ENCODE peak calls at places on chromosomes 7 and 10, in seven cellular contexts. One of them, this sample, is unnamed.

GRCh38 chr10:62843591-62843990 is 27.4 kb upstream of the EGR2 start:
- DNase-seq in foreskin fibroblast: no peak
- DNase-seq in epithelial cell of proximal tubule: no peak
- DNase-seq in tibial nerve: no peak
- DNase-seq in progenitor cell of endocrine pancreas: no peak
- DNase-seq in tibial artery: no peak
- DNase-seq in testis: no peak
- DNase-seq in this sample: no peak

GRCh38 chr10:33134011-33134751 is 176.2 kb upstream of the ITGB1 start:
- DNase-seq in epithelial cell of proximal tubule: peak; percentile 100
- DNase-seq in progenitor cell of endocrine pancreas: no peak
- DNase-seq in foreskin fibroblast: peak; percentile 94
- DNase-seq in testis: no peak
- DNase-seq in tibial nerve: no peak
- DNase-seq in tibial artery: peak; percentile 71
- DNase-seq in this sample: no peak

GRCh38 chr10:69914373-69915268 is 112.9 kb downstream of the COL13A1 start:
- DNase-seq in tibial artery: peak; percentile 71
- DNase-seq in foreskin fibroblast: peak; percentile 85
- DNase-seq in epithelial cell of proximal tubule: no peak
- DNase-seq in tibial nerve: peak; percentile 57
- DNase-seq in progenitor cell of endocrine pancreas: peak; percentile 74
- DNase-seq in testis: peak; percentile 89
- DNase-seq in this sample: no peak

GRCh38 chr7:41855798-41856197 is 152.9 kb upstream of the INHBA start:
- DNase-seq in epithelial cell of proximal tubule: no peak
- DNase-seq in tibial nerve: no peak
- DNase-seq in foreskin fibroblast: peak; percentile 39
- DNase-seq in testis: no peak
- DNase-seq in tibial artery: no peak
- DNase-seq in progenitor cell of endocrine pancreas: no peak
- DNase-seq in this sample: no peak

GRCh38 chr7:18866359-18867036 is 250.9 kb downstream of the TWIST1 start:
- DNase-seq in epithelial cell of proximal tubule: peak; percentile 97
- DNase-seq in tibial artery: peak; percentile 93
- DNase-seq in foreskin fibroblast: peak; percentile 99
- DNase-seq in tibial nerve: peak; percentile 76
- DNase-seq in testis: no peak
- DNase-seq in progenitor cell of endocrine pancreas: no peak
- DNase-seq in this sample: peak; percentile 47

GRCh38 chr7:4880218-4880617 is 3.3 kb downstream of the RADIL start:
- DNase-seq in epithelial cell of proximal tubule: no peak
- DNase-seq in progenitor cell of endocrine pancreas: no peak
- DNase-seq in tibial artery: no peak
- DNase-seq in testis: no peak
- DNase-seq in foreskin fibroblast: no peak
- DNase-seq in tibial nerve: no peak
- DNase-seq in this sample: peak; percentile 60

GRCh38 chr10:48941427-48942075 is 1.9 kb upstream of the LRRC18 start:
- DNase-seq in testis: no peak
- DNase-seq in tibial nerve: no peak
- DNase-seq in tibial artery: no peak
- DNase-seq in foreskin fibroblast: no peak
- DNase-seq in progenitor cell of endocrine pancreas: no peak
- DNase-seq in epithelial cell of proximal tubule: no peak
- DNase-seq in this sample: no peak

GRCh38 chr7:149877890-149878522 is 4.2 kb downstream of the ATP6V0E2 start:
- DNase-seq in progenitor cell of endocrine pancreas: no peak
- DNase-seq in foreskin fibroblast: no peak
- DNase-seq in testis: no peak
- DNase-seq in tibial nerve: no peak
- DNase-seq in epithelial cell of proximal tubule: no peak
- DNase-seq in tibial artery: no peak
- DNase-seq in this sample: no peak

GRCh38 chr10:30755474-30755873 is 125.9 kb upstream of the LYZL2 start:
- DNase-seq in progenitor cell of endocrine pancreas: no peak
- DNase-seq in testis: no peak
- DNase-seq in epithelial cell of proximal tubule: no peak
- DNase-seq in tibial nerve: no peak
- DNase-seq in foreskin fibroblast: peak; percentile 93
- DNase-seq in tibial artery: no peak
- DNase-seq in this sample: no peak

GRCh38 chr10:102931643-102932042 is 13.5 kb downstream of the CNNM2 start:
- DNase-seq in tibial nerve: no peak
- DNase-seq in tibial artery: no peak
- DNase-seq in testis: no peak
- DNase-seq in foreskin fibroblast: no peak
- DNase-seq in progenitor cell of endocrine pancreas: no peak
- DNase-seq in epithelial cell of proximal tubule: no peak
- DNase-seq in this sample: no peak

GRCh38 chr7:69883399-69883821 is 285.1 kb downstream of the AUTS2 start:
- DNase-seq in progenitor cell of endocrine pancreas: no peak
- DNase-seq in foreskin fibroblast: no peak
- DNase-seq in epithelial cell of proximal tubule: no peak
- DNase-seq in tibial nerve: no peak
- DNase-seq in tibial artery: no peak
- DNase-seq in testis: no peak
- DNase-seq in this sample: no peak

GRCh38 chr10:22219308-22219707 is 1.5 kb upstream of the EBLN1 start:
- DNase-seq in tibial nerve: no peak
- DNase-seq in foreskin fibroblast: peak; percentile 34
- DNase-seq in tibial artery: no peak
- DNase-seq in progenitor cell of endocrine pancreas: no peak
- DNase-seq in testis: no peak
- DNase-seq in epithelial cell of proximal tubule: no peak
- DNase-seq in this sample: no peak

GRCh38 chr7:138607216-138608126 is 93.7 kb downstream of the SVOPL start:
- DNase-seq in foreskin fibroblast: no peak
- DNase-seq in testis: no peak
- DNase-seq in progenitor cell of endocrine pancreas: no peak
- DNase-seq in epithelial cell of proximal tubule: no peak
- DNase-seq in tibial nerve: no peak
- DNase-seq in tibial artery: no peak
- DNase-seq in this sample: no peak

GRCh38 chr7:46932656-46933424 is 649.1 kb downstream of the TNS3 start:
- DNase-seq in progenitor cell of endocrine pancreas: no peak
- DNase-seq in epithelial cell of proximal tubule: no peak
- DNase-seq in tibial artery: peak; percentile 73
- DNase-seq in testis: peak; percentile 26
- DNase-seq in foreskin fibroblast: peak; percentile 96
- DNase-seq in tibial nerve: no peak
- DNase-seq in this sample: no peak

GRCh38 chr10:31926765-31927596 is 1.6 kb downstream of the ARHGAP12 start:
- DNase-seq in tibial nerve: no peak
- DNase-seq in testis: peak; percentile 24
- DNase-seq in tibial artery: no peak
- DNase-seq in foreskin fibroblast: no peak
- DNase-seq in epithelial cell of proximal tubule: no peak
- DNase-seq in progenitor cell of endocrine pancreas: no peak
- DNase-seq in this sample: no peak

GRCh38 chr10:32112055-32112454 is 55.8 kb upstream of the KIF5B start:
- DNase-seq in tibial nerve: no peak
- DNase-seq in epithelial cell of proximal tubule: peak; percentile 39
- DNase-seq in testis: no peak
- DNase-seq in tibial artery: no peak
- DNase-seq in foreskin fibroblast: peak; percentile 85
- DNase-seq in progenitor cell of endocrine pancreas: no peak
- DNase-seq in this sample: no peak

GRCh38 chr10:124220971-124221355 is 127.6 kb upstream of the CHST15 start:
- DNase-seq in testis: no peak
- DNase-seq in tibial nerve: no peak
- DNase-seq in tibial artery: no peak
- DNase-seq in epithelial cell of proximal tubule: no peak
- DNase-seq in foreskin fibroblast: no peak
- DNase-seq in progenitor cell of endocrine pancreas: no peak
- DNase-seq in this sample: no peak

GRCh38 chr10:124219655-124220054 is 126.3 kb upstream of the CHST15 start:
- DNase-seq in epithelial cell of proximal tubule: no peak
- DNase-seq in tibial artery: no peak
- DNase-seq in tibial nerve: no peak
- DNase-seq in testis: no peak
- DNase-seq in progenitor cell of endocrine pancreas: no peak
- DNase-seq in foreskin fibroblast: no peak
- DNase-seq in this sample: no peak

GRCh38 chr10:124220547-124220946 is 127.1 kb upstream of the CHST15 start:
- DNase-seq in testis: no peak
- DNase-seq in foreskin fibroblast: no peak
- DNase-seq in progenitor cell of endocrine pancreas: no peak
- DNase-seq in tibial artery: no peak
- DNase-seq in tibial nerve: no peak
- DNase-seq in epithelial cell of proximal tubule: no peak
- DNase-seq in this sample: no peak

GRCh38 chr10:124217031-124217430 is 123.6 kb upstream of the CHST15 start:
- DNase-seq in testis: no peak
- DNase-seq in tibial nerve: no peak
- DNase-seq in foreskin fibroblast: no peak
- DNase-seq in epithelial cell of proximal tubule: no peak
- DNase-seq in tibial artery: no peak
- DNase-seq in progenitor cell of endocrine pancreas: no peak
- DNase-seq in this sample: no peak

DNA sequence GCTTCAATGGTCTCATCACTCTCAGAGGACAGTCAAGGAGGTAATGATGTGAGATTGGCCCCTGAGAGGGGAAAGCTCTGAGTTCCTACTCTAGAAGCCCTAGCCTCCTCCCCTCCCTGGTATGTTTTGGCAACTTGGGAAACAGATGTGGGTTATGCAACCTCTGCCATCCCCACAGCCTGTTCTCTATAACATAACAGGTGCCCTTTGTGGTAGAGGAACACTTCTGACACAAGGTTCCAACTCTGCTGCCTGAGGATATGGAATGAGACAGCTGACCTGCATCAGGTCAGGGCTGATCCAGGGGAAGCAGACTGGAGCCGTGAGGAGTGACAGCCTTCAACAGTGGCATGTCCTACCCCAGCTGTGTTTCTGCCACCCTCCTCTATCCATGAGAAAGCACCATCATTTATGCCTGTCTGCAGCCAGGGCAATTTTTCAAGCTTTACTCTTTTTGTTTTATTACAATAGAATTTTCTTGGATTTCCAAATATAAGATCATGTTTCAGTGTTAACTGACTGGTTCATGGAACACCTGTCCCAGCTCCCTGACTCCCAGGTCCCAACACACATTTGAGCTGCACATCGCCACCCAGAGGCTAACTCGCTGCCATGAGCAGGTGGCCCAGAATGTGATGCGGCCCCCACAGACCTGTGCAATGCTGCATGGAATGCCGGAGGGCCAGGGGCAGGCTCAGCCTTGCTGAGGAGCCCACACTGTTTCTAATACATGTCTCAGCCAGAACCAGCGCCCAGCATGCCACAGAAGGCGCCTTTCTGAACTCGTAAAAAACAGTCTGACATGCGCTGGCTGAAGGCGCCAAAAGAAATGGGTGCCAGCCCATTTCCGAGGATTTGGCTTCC is 124.7 kb upstream of the CHST15 start:
- DNase-seq in tibial artery: no peak
- DNase-seq in testis: no peak
- DNase-seq in foreskin fibroblast: no peak
- DNase-seq in epithelial cell of proximal tubule: no peak
- DNase-seq in tibial nerve: no peak
- DNase-seq in progenitor cell of endocrine pancreas: no peak
- DNase-seq in this sample: no peak
- TF ChIP-seq CTCF in tibial artery: no peak
- TF ChIP-seq CTCF in testis: no peak
- TF ChIP-seq CTCF in foreskin fibroblast: no peak
- TF ChIP-seq CTCF in epithelial cell of proximal tubule: peak; percentile 34
- TF ChIP-seq CTCF in tibial nerve: no peak
- TF ChIP-seq CTCF in progenitor cell of endocrine pancreas: peak; percentile 33
- TF ChIP-seq CTCF in this sample: no peak

GRCh38 chr7:100271716-100272537 is 35.6 kb upstream of the SPDYE3 start:
- DNase-seq in tibial artery: peak; percentile 99
- DNase-seq in progenitor cell of endocrine pancreas: peak; percentile 99
- DNase-seq in foreskin fibroblast: peak; percentile 98
- DNase-seq in epithelial cell of proximal tubule: peak; percentile 40
- DNase-seq in testis: peak; percentile 99
- DNase-seq in tibial nerve: peak; percentile 96
- DNase-seq in this sample: peak; percentile 100
- TF ChIP-seq CTCF in tibial artery: peak; percentile 39
- TF ChIP-seq CTCF in progenitor cell of endocrine pancreas: peak; percentile 35
- TF ChIP-seq CTCF in foreskin fibroblast: peak; percentile 11
- TF ChIP-seq CTCF in epithelial cell of proximal tubule: peak; percentile 30
- TF ChIP-seq CTCF in testis: no peak
- TF ChIP-seq CTCF in tibial nerve: peak; percentile 44
- TF ChIP-seq CTCF in this sample: peak; percentile 12

DNA sequence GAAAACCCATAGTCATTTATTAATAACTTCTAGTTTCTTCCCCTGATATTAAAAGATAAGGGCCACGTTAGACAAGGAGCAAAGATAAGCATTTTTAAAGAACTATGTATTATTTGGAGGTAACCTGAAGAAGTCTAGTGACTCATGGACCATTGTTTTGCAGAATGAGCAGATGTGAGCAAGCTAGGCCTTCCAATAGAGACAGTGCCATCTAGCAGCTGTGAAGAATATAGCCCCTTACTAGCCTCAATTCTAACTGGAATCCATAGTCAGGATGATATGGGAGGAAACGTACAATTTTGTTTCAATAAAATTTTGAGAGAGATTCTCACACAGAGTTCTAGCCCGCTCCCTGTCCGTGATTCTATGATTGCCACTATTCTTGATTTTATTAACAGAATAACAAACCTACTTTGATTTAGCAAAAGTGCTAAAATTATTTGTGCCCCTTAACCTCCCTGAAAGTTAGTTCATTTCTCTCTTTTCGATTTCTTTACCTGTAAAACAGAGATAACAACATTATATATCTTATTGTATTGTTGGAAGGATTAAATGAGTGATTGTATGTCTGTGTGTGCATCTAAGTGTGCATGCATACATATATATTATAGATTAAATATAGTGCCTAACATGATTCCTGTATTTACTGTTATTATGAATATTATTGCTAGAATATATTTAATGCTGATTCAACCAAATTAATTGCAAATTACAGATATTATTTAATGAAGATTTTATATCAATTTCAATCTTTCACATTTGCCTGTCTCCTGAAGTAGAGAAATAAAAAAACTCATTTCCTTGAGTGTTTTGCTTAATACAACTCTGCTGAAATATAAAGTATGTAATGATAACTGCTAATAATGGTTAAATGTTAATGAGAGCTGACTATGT is 22.7 kb downstream of the FAM237B start:
- DNase-seq in progenitor cell of endocrine pancreas: no peak
- DNase-seq in epithelial cell of proximal tubule: peak; percentile 25
- DNase-seq in tibial nerve: no peak
- DNase-seq in testis: no peak
- DNase-seq in tibial artery: no peak
- DNase-seq in foreskin fibroblast: peak; percentile 85
- DNase-seq in this sample: no peak
- TF ChIP-seq CTCF in progenitor cell of endocrine pancreas: peak; percentile 55
- TF ChIP-seq CTCF in epithelial cell of proximal tubule: peak; percentile 81
- TF ChIP-seq CTCF in tibial nerve: peak; percentile 36
- TF ChIP-seq CTCF in testis: peak; percentile 24
- TF ChIP-seq CTCF in tibial artery: peak; percentile 22
- TF ChIP-seq CTCF in foreskin fibroblast: peak; percentile 82
- TF ChIP-seq CTCF in this sample: peak; percentile 52

DNA sequence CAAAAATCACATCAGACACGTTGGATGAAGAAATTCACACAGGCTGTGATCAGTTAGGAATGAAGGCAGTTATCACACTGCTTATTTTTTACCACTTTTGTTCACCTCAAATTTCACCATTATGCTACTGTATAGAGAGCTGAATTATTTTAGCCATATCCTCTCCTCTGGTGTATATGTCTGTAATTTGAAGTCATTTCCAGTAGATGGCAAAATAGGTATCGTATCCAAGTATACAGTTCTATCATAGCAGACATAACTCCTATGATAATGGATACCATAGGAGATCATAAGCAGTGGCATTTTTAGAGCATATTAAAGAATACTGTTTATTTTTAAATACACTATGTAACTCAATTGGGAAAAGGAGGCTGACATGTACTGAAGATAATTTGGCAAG is 909.7 kb downstream of the DNAJB9 start:
- DNase-seq in tibial artery: no peak
- DNase-seq in epithelial cell of proximal tubule: no peak
- DNase-seq in tibial nerve: no peak
- DNase-seq in foreskin fibroblast: no peak
- DNase-seq in testis: no peak
- DNase-seq in progenitor cell of endocrine pancreas: no peak
- DNase-seq in this sample: no peak
- TF ChIP-seq CTCF in tibial artery: no peak
- TF ChIP-seq CTCF in epithelial cell of proximal tubule: no peak
- TF ChIP-seq CTCF in tibial nerve: no peak
- TF ChIP-seq CTCF in foreskin fibroblast: no peak
- TF ChIP-seq CTCF in testis: no peak
- TF ChIP-seq CTCF in progenitor cell of endocrine pancreas: no peak
- TF ChIP-seq CTCF in this sample: no peak